ENCODE peak calls at places on chromosomes 6 and 20, in nine cellular contexts. M is upper lobe of left lung, J is keratinocyte, B is fibroblast of the aortic adventitia, Q is IMR-90, O is heart right ventricle, X is neural progenitor cell, E is endodermal cell, Y is right atrium auricular region. D is an unnamed sample.

GRCh38 chr6:87705070-87705691 is 3.1 kb upstream of the AKIRIN2 start:
- DNase-seq in M (no peak), O (no peak), Q (peak; percentile 80), E (no peak), Y (no peak), B (peak; percentile 27), J (no peak), X (no peak), D (no peak)

GRCh38 chr6:150764638-150765456 is 100.7 kb upstream of the MTHFD1L start:
- DNase-seq in X (no peak), Y (no peak), O (no peak), Q (no peak), B (no peak), J (no peak), E (no peak), M (no peak), D (no peak)

GRCh38 chr20:7667194-7667593 is 273.1 kb downstream of the HAO1 start:
- DNase-seq in Q (no peak), X (no peak), B (peak; percentile 67), E (no peak), O (no peak), Y (no peak), M (no peak), J (no peak), D (no peak)

GRCh38 chr6:5302220-5302946 is 41.1 kb downstream of the FARS2 start:
- DNase-seq in O (no peak), X (no peak), J (no peak), Y (no peak), Q (peak; percentile 8), B (no peak), E (no peak), M (no peak), D (no peak)

GRCh38 chr6:140636237-140636636 is 1261.8 kb upstream of the CITED2 start:
- DNase-seq in Q (no peak), J (no peak), X (no peak), M (no peak), O (no peak), B (no peak), E (no peak), Y (no peak), D (no peak)

GRCh38 chr6:88476388-88476787 is 310.2 kb upstream of the CNR1 start:
- DNase-seq in J (no peak), X (peak; percentile 44), M (no peak), E (no peak), O (no peak), B (no peak), Q (no peak), Y (no peak), D (no peak)

GRCh38 chr6:127976796-127977195 is 75.9 kb upstream of the THEMIS start:
- DNase-seq in X (no peak), M (no peak), E (no peak), Q (no peak), J (no peak), Y (no peak), O (no peak), B (no peak), D (no peak)

GRCh38 chr6:145347256-145347655 is 388.1 kb downstream of the EPM2A start:
- DNase-seq in M (no peak), Q (no peak), B (no peak), X (no peak), O (no peak), J (no peak), Y (no peak), E (no peak), D (no peak)

GRCh38 chr6:37311666-37312473 is 41.9 kb upstream of the RNF8 start:
- DNase-seq in Y (no peak), Q (peak; percentile 83), M (no peak), O (no peak), X (no peak), J (no peak), B (peak; percentile 70), E (no peak), D (no peak)

GRCh38 chr6:37309059-37309458 is 44.7 kb upstream of the RNF8 start:
- DNase-seq in Y (no peak), O (no peak), Q (no peak), B (no peak), X (no peak), J (no peak), M (no peak), E (no peak), D (no peak)

GRCh38 chr6:37309692-37310091 is 44.1 kb upstream of the RNF8 start:
- DNase-seq in X (no peak), J (no peak), Y (no peak), Q (no peak), M (no peak), B (no peak), O (no peak), E (no peak), D (no peak)

GRCh38 chr6:37313698-37314097 is 40.1 kb upstream of the RNF8 start:
- DNase-seq in Y (no peak), Q (no peak), X (no peak), E (no peak), M (no peak), O (no peak), J (no peak), B (no peak), D (no peak)

GRCh38 chr6:37310980-37311379 is 42.8 kb upstream of the RNF8 start:
- DNase-seq in B (no peak), J (no peak), M (no peak), Y (no peak), E (no peak), Q (no peak), O (no peak), X (no peak), D (no peak)
- TF ChIP-seq CTCF in B (no peak), J (no peak), M (no peak), Y (no peak), E (no peak), Q (no peak), O (no peak), X (no peak), D (no peak)

GRCh38 chr6:7894272-7895124 is 16.1 kb downstream of the TXNDC5 start:
- DNase-seq in M (no peak), B (no peak), E (no peak), J (no peak), X (no peak), Q (no peak), Y (no peak), O (no peak), D (no peak)

GRCh38 chr6:7895125-7895423 is 15.5 kb downstream of the TXNDC5 start:
- DNase-seq in Q (no peak), X (no peak), E (no peak), M (no peak), O (no peak), B (no peak), J (no peak), Y (no peak), D (no peak)

GRCh38 chr6:7896465-7896987 is 14.1 kb downstream of the TXNDC5 start:
- DNase-seq in E (no peak), B (no peak), O (no peak), X (no peak), Y (no peak), M (no peak), J (no peak), Q (no peak), D (no peak)

GRCh38 chr6:7891098-7891872 is 19.3 kb downstream of the TXNDC5 start:
- DNase-seq in E (no peak), X (no peak), M (no peak), J (no peak), B (no peak), O (no peak), Q (no peak), Y (no peak), D (no peak)

GRCh38 chr6:7893342-7893741 is 17.2 kb downstream of the TXNDC5 start:
- DNase-seq in O (no peak), X (no peak), J (no peak), Y (no peak), E (no peak), Q (no peak), M (peak; percentile 45), B (no peak), D (no peak)
- H3K4me3 ChIP-seq in O (no peak overlapping the region), X (no peak overlapping the region), J (no peak overlapping the region), Y (no peak overlapping the region), E (no peak overlapping the region), Q (no peak overlapping the region), M (no peak overlapping the region), B (no peak overlapping the region), D (no peak overlapping the region)

DNA sequence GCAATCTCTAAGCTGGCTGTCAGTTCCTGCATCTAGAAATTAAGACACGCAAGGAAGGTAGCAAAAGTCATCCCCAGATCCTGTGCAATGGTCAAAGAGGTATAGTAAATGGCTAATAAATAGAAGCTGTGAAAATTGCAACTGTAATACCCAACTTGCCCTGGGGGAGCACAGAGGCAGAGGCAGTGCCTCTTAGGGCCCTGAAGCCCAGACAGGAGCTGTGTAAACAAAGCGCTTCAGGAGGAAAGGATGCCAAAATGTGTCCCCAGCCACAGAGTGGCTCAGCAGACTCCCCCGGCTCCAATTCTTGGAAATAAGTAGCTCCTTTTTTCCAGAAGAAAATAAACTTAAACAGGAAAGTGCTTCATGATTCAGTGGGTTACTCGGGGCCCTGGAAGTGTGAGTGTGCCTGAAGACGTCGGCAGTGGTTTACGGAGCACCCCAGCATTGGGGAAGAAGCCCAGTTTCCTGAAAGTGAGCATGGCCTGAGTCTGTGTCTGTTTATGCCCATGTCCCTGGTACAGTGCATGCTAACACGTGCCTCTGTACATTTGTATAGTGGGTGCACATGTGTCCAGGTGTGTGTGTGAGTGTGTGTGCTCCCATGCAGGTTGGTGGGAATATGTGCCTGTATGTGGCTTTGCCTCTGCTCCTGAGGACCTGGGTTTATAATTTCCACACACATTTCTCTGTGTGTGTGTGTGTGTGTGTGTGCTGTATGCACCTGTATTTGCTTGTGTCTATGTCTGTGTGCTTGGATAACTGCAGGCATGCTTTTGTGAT is 246.7 kb downstream of the MAFB start:
- DNase-seq in J (no peak), B (peak; percentile 1), O (no peak), Q (no peak), M (no peak), E (peak; percentile 77), Y (no peak), X (peak; percentile 48), D (no peak)
- TF ChIP-seq CTCF in J (no peak), B (peak; percentile 15), O (peak; percentile 30), Q (no peak), M (no peak), E (peak; percentile 75), Y (no peak), X (peak; percentile 38), D (no peak)

GRCh38 chr20:3805594-3806264 is 9.6 kb downstream of the CDC25B start:
- DNase-seq in J (no peak), O (no peak), M (peak; percentile 23), Q (peak; percentile 50), X (no peak), B (peak; percentile 69), E (no peak), Y (no peak), D (no peak)

GRCh38 chr20:3811421-3812258 is 8.7 kb upstream of the AP5S1 start:
- DNase-seq in M (peak; percentile 97), X (no peak), B (peak; percentile 100), Y (peak; percentile 99), J (peak; percentile 95), E (no peak), O (peak; percentile 98), Q (peak; percentile 99), D (peak; percentile 98)

GRCh38 chr20:3808141-3808479 is 12.0 kb downstream of the CDC25B start:
- DNase-seq in M (peak; percentile 44), E (no peak), X (no peak), J (no peak), O (peak; percentile 81), B (peak; percentile 99), Y (peak; percentile 88), Q (peak; percentile 92), D (peak; percentile 93)

GRCh38 chr20:3812259-3812681 is 8.1 kb upstream of the AP5S1 start:
- DNase-seq in E (no peak), M (peak; percentile 68), Q (no peak), J (no peak), X (no peak), O (no peak), B (no peak), Y (no peak), D (no peak)

GRCh38 chr20:3808544-3808943 is 11.8 kb upstream of the AP5S1 start:
- DNase-seq in Y (no peak), O (no peak), X (no peak), E (no peak), Q (no peak), M (no peak), B (no peak), J (no peak), D (no peak)
- H3K4me3 ChIP-seq in Y (no peak overlapping the region), O (no peak overlapping the region), X (no peak overlapping the region), E (no peak overlapping the region), Q (no peak overlapping the region), M (peak overlapping the region; percentile 26), B (peak overlapping the region; percentile 39), J (no peak overlapping the region), D (peak overlapping the region; percentile 27)